ENCODE peak calls at places on chromosomes 7 and 10, in ten cellular contexts. E is colonic mucosa, Q is H1, G is transverse colon, Y is left ventricle myocardium inferior, D is Panc1, L is testis, T is upper lobe of left lung, R is OCI-LY7, X is K562. U is an unnamed sample.

GRCh38 chr7:44289341-44290249 is 35.8 kb downstream of the CAMK2B start:
- DNase-seq in E (no peak), Q (peak), G (peak), Y (peak), D (no peak), L (no peak), T (peak), R (no peak), X (no peak), U (no peak)

GRCh38 chr7:142874837-142875236 is 10.7 kb downstream of the TRPV6 start:
- DNase-seq in E (no peak), Q (no peak), G (no peak), Y (no peak), D (no peak), L (no peak), T (no peak), R (no peak), X (no peak), U (no peak)

GRCh38 chr7:84022686-84023308 is 171.8 kb downstream of the SEMA3A start:
- DNase-seq in E (peak), Q (no peak), G (peak), Y (no peak), D (peak), L (no peak), T (no peak), R (no peak), X (no peak), U (no peak)

GRCh38 chr10:35795131-35795819 is 153.2 kb upstream of the FZD8 start:
- DNase-seq in E (no peak), Q (no peak), G (no peak), Y (no peak), D (no peak), L (no peak), T (no peak), R (no peak), X (no peak), U (no peak)

GRCh38 chr10:1526427-1527055 is 210.8 kb downstream of the ADARB2 start:
- DNase-seq in E (no peak), Q (no peak), G (no peak), Y (no peak), D (no peak), L (peak), T (no peak), R (peak), X (peak), U (no peak)

GRCh38 chr10:132204078-132204780 is 17.5 kb downstream of the DPYSL4 start:
- DNase-seq in E (no peak), Q (peak), G (no peak), Y (no peak), D (no peak), L (no peak), T (no peak), R (no peak), X (no peak), U (no peak)

GRCh38 chr10:69911571-69912528 is 110.1 kb downstream of the COL13A1 start:
- DNase-seq in E (no peak), Q (no peak), G (no peak), Y (peak), D (no peak), L (peak), T (no peak), R (no peak), X (no peak), U (no peak)

GRCh38 chr7:90461216-90461615 is 8.2 kb upstream of the PTTG1IP2 start:
- DNase-seq in E (no peak), Q (no peak), G (no peak), Y (no peak), D (no peak), L (no peak), T (peak), R (no peak), X (no peak), U (no peak)

GRCh38 chr7:55571534-55572377 is 546 bp downstream of the VOPP1 start:
- DNase-seq in E (peak), Q (peak), G (peak), Y (peak), D (no peak), L (peak), T (peak), R (peak), X (peak), U (no peak)

DNA sequence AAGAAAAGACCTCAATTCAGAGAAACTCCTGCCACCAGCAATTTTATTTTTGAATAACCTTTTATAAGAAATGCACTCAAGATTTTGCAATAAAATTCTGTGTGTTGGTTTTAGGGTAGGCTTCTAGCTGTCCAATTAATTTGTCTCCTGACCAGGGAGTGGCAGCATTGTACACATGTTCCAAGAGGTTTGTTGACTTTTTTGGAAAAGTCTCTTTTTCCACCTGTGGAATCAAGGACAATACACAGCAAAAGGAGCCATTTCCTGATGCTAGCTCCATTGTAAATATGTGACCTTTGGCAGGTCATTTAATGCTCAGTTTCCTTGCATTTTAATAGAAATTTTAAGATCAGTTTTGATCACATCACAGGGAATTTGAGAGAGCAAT is 1.8 kb downstream of the GIMAP5 start:
- DNase-seq in E (no peak), Q (no peak), G (no peak), Y (no peak), D (no peak), L (no peak), T (no peak), R (no peak), X (no peak), U (no peak)
- H3K27ac ChIP-seq in E (peak), Q (no peak), G (peak), Y (peak), D (no peak), L (no peak), T (peak), R (no peak), X (no peak), U (no peak)

DNA sequence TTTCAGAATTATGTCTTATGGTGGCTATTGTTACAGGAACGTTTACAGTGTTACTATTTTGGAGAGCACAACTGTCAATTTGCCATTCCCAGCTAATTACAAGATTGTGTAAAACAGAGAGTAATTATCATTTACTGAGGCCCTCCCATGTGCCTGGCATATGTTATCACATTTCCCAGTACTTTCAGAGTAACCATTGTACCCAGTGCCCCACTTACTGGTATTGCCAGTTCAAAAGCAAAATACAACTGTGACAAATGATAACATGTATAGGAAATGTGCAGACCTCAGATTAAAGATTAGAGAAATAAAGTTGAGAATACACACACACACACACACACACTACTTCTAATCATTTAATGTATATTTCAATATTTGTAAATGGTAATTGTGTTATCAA is 572.5 kb downstream of the POM121L12 start:
- DNase-seq in E (no peak), Q (no peak), G (no peak), Y (no peak), D (no peak), L (no peak), T (no peak), R (no peak), X (no peak), U (no peak)
- H3K4me3 ChIP-seq in E (no peak), Q (no peak), G (no peak), Y (no peak), D (no peak), L (no peak), T (no peak), R (no peak), X (no peak), U (no peak)

GRCh38 chr7:2106920-2107319 is 125.8 kb downstream of the MAD1L1 start:
- DNase-seq in E (no peak), Q (no peak), G (no peak), Y (peak), D (no peak), L (no peak), T (no peak), R (no peak), X (no peak), U (no peak)
- H3K27ac ChIP-seq in E (no peak), Q (no peak), G (no peak), Y (peak), D (no peak), L (no peak), T (no peak), R (no peak), X (no peak), U (no peak)

DNA sequence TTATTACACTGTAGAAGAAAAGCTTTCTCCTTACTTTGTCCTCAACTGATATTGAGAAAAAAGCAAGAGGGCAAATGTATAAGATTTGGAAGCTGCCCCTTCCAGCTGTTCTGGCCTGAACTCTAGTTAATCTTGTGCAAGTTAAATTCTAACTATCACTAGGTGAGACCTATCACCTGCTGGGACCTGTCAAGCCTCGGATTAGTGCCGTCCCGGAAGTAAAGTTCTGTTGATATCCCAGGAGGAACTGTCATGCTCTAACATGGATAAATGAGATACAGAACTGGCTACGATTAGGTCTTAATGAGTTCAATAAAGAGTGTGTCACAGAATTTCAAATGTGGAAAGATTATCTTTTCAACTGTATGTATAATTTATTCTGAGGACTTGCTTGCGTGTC is 1.2 kb upstream of the BPGM start:
- DNase-seq in E (no peak), Q (no peak), G (no peak), Y (no peak), D (no peak), L (no peak), T (no peak), R (no peak), X (no peak), U (no peak)
- H3K4me3 ChIP-seq in E (peak), Q (peak), G (peak), Y (peak), D (peak), L (peak), T (peak), R (peak), X (peak), U (no peak)

GRCh38 chr7:138120140-138120827 is 44.0 kb downstream of the AKR1D1 start:
- DNase-seq in E (no peak), Q (no peak), G (no peak), Y (no peak), D (no peak), L (no peak), T (no peak), R (no peak), X (no peak), U (no peak)
- H3K27ac ChIP-seq in E (no peak), Q (no peak), G (no peak), Y (no peak), D (no peak), L (no peak), T (no peak), R (no peak), X (no peak), U (no peak)

GRCh38 chr7:134140889-134141867 is 14.0 kb downstream of the LRGUK start:
- DNase-seq in E (peak), Q (peak), G (peak), Y (peak), D (peak), L (peak), T (peak), R (peak), X (peak), U (peak)
- H3K4me3 ChIP-seq in E (no peak), Q (no peak), G (no peak), Y (no peak), D (peak), L (no peak), T (no peak), R (no peak), X (no peak), U (no peak)

GRCh38 chr10:117540640-117541404 is 1.7 kb upstream of the EMX2 start:
- DNase-seq in E (no peak), Q (no peak), G (no peak), Y (no peak), D (no peak), L (no peak), T (no peak), R (no peak), X (no peak), U (no peak)

GRCh38 chr10:117542706-117543244 is at the start of gene EMX2:
- DNase-seq in E (no peak), Q (no peak), G (no peak), Y (no peak), D (no peak), L (no peak), T (no peak), R (no peak), X (no peak), U (no peak)

GRCh38 chr10:117543245-117543998 is 876 bp downstream of the EMX2 start:
- DNase-seq in E (no peak), Q (peak), G (no peak), Y (no peak), D (no peak), L (no peak), T (no peak), R (no peak), X (no peak), U (no peak)

GRCh38 chr10:117541405-117541908 is 1.1 kb upstream of the EMX2 start:
- DNase-seq in E (no peak), Q (no peak), G (no peak), Y (no peak), D (no peak), L (peak), T (no peak), R (no peak), X (no peak), U (no peak)

GRCh38 chr10:117541909-117542705 is 439 bp upstream of the EMX2 start:
- DNase-seq in E (no peak), Q (peak), G (no peak), Y (no peak), D (no peak), L (peak), T (no peak), R (no peak), X (peak), U (no peak)
- H3K27ac ChIP-seq in E (no peak), Q (no peak), G (no peak), Y (no peak), D (no peak), L (peak), T (no peak), R (no peak), X (no peak), U (no peak)

DNA sequence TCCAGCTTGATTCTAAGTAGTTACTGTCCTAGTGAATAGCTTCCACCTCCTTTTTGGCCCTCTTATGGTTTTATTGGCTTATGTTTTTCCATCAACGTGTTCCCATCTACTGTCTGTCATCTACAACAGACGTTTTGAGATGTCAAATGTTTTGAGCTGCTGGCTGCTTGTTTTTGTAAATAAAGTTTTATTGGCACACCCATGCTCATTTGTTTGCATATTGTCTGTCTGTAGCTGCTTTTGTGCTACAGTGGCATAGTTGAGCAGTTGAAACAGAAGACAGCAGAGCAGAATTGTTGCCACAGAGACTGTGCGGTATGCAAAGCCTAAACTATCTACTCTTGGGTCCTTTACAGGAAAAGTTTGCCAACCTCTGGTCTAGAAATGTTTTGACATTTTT is 88.7 kb downstream of the VPS50 start:
- DNase-seq in E (no peak), Q (no peak), G (no peak), Y (no peak), D (no peak), L (no peak), T (no peak), R (no peak), X (no peak), U (no peak)
- H3K4me3 ChIP-seq in E (no peak), Q (no peak), G (no peak), Y (no peak), D (no peak), L (peak), T (no peak), R (no peak), X (no peak), U (no peak)

GRCh38 chr7:151010307-151011096 is 13.8 kb downstream of the ATG9B start:
- DNase-seq in E (no peak), Q (no peak), G (no peak), Y (no peak), D (no peak), L (no peak), T (peak), R (no peak), X (peak), U (no peak)

GRCh38 chr7:151009340-151010001 is 14.8 kb downstream of the ATG9B start:
- DNase-seq in E (no peak), Q (peak), G (no peak), Y (no peak), D (no peak), L (no peak), T (no peak), R (no peak), X (peak), U (no peak)

GRCh38 chr7:151011097-151011409 is 13.2 kb downstream of the ATG9B start:
- DNase-seq in E (no peak), Q (no peak), G (no peak), Y (no peak), D (no peak), L (no peak), T (no peak), R (no peak), X (no peak), U (no peak)

GRCh38 chr7:151008511-151009323 is 15.6 kb downstream of the ATG9B start:
- DNase-seq in E (peak), Q (peak), G (peak), Y (peak), D (no peak), L (peak), T (peak), R (peak), X (peak), U (no peak)

GRCh38 chr7:151010002-151010306 is 14.3 kb downstream of the ATG9B start:
- DNase-seq in E (no peak), Q (no peak), G (no peak), Y (no peak), D (no peak), L (no peak), T (no peak), R (no peak), X (no peak), U (no peak)
- H3K27ac ChIP-seq in E (no peak), Q (no peak), G (no peak), Y (no peak), D (peak), L (no peak), T (no peak), R (no peak), X (peak), U (no peak)

DNA sequence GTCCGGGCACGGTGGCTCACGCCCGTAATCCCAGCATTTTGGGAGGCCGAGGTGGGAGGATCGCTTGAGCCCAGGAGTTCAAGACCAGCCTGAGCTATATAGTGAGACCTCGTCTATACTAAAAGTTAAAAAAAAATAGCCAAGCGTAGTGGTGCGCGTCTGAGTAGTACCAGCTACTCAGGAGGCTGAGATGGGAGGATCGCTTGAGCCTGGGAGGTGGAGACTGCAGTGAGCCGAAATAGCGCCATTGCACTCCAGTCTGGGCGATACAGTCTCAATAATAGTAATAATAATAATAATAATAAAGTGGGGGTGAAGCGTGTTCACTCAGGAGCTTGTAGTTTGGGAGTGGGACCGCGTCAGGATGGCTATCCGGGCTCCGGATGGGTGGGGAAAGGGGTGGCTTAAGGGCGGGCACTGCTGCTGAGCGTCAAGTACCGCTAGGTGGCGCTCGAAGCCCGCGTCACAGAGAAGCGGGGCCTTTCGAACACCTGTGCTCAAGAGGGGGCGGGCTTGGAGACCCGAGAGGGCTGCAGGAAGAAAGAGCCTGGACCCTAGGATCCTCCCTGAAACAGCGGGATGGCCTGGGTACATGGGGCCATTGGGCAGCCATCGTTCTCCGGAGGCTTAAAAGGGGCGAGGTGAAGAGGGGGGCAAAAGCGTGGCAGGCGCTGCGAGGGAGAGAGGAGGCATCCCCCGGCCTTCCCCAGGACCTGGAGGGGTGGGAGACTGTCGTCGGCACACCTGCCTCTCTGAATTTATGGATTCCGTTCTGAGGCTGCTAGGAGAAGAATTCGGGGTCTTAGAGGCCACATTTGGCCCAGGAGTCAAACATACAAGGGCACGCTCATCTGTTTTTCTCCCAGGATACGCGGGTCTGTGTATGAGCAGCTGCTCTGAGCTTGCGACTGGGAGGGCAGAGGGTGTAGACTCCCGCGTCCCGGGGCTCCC is 14.5 kb downstream of the LBX1 start:
- DNase-seq in E (peak), Q (peak), G (peak), Y (peak), D (no peak), L (peak), T (peak), R (peak), X (peak), U (no peak)
- H3K4me3 ChIP-seq in E (no peak), Q (no peak), G (no peak), Y (peak), D (peak), L (peak), T (no peak), R (no peak), X (no peak), U (no peak)